ENCODE peak calls at places on chromosomes 3 and 15, in five cellular contexts. R, L, G, W and J are unnamed samples.

GRCh38 chr3:71425491-71426071 is 157.9 kb downstream of the FOXP1 start:
- DNase-seq in R (no peak), G (peak; percentile 50), L (no peak), W (no peak), J (no peak)

GRCh38 chr3:105827959-105828358 is 40.9 kb downstream of the CBLB start:
- DNase-seq in L (no peak), R (peak; percentile 40), W (no peak), G (peak; percentile 93), J (no peak)

GRCh38 chr3:129276385-129276784 is 2.3 kb upstream of the HMCES start:
- DNase-seq in W (peak; percentile 11), L (no peak), R (no peak), G (no peak), J (no peak)

GRCh38 chr3:177427096-177427495 is 229.8 kb upstream of the TBL1XR1 start:
- DNase-seq in W (no peak), L (peak; percentile 44), G (no peak), R (no peak), J (no peak)

GRCh38 chr15:90654233-90655124 is 62.7 kb upstream of the BLM start:
- DNase-seq in W (no peak), R (no peak), L (no peak), G (peak; percentile 41), J (no peak)

GRCh38 chr15:41554915-41555314 is 4.1 kb upstream of the TYRO3 start:
- DNase-seq in R (peak; percentile 12), L (no peak), W (no peak), G (no peak), J (no peak)

GRCh38 chr3:174937488-174937887 is 78.4 kb downstream of the NAALADL2 start:
- DNase-seq in L (no peak), W (no peak), R (no peak), G (peak; percentile 77), J (no peak)

GRCh38 chr3:141085331-141086047 is 34.3 kb downstream of the SPSB4 start:
- DNase-seq in W (no peak), G (no peak), L (no peak), R (peak; percentile 49), J (no peak)

GRCh38 chr3:23100106-23100505 is 103.0 kb upstream of the UBE2E2 start:
- DNase-seq in W (no peak), L (no peak), G (no peak), R (no peak), J (no peak)

GRCh38 chr15:57085267-57085666 is 166.8 kb downstream of the TCF12 start:
- DNase-seq in R (no peak), W (no peak), L (no peak), G (peak; percentile 9), J (no peak)

GRCh38 chr3:102165367-102165766 is 269.4 kb upstream of the ZPLD1 start:
- DNase-seq in R (no peak), W (no peak), G (peak; percentile 70), L (no peak), J (no peak)

GRCh38 chr3:102434715-102435114 is at the start of gene ZPLD1:
- DNase-seq in W (no peak), G (no peak), R (no peak), L (no peak), J (no peak)

GRCh38 chr3:128197855-128198254 is 44.6 kb downstream of the EEFSEC start:
- DNase-seq in W (no peak), R (no peak), L (no peak), G (no peak), J (no peak)

GRCh38 chr15:77709135-77709886 is 76.6 kb upstream of the LINGO1 start:
- DNase-seq in W (no peak), L (no peak), G (no peak), R (no peak), J (no peak)

GRCh38 chr3:194320744-194321243 is 30.3 kb downstream of the CPN2 start:
- DNase-seq in R (no peak), W (no peak), G (no peak), L (no peak), J (no peak)

GRCh38 chr3:176514297-176514696 is 683.0 kb downstream of the TBL1XR1 start:
- DNase-seq in L (peak; percentile 22), R (no peak), W (peak; percentile 50), G (peak; percentile 51), J (no peak)

GRCh38 chr15:101159936-101160770 is 91.7 kb downstream of the CHSY1 start:
- DNase-seq in W (no peak), R (no peak), G (no peak), L (no peak), J (no peak)

GRCh38 chr3:159032311-159032710 is 230.5 kb downstream of the MFSD1 start:
- DNase-seq in L (no peak), W (no peak), G (peak; percentile 86), R (no peak), J (no peak)

GRCh38 chr3:150825916-150826377 is 63.0 kb upstream of the SIAH2 start:
- DNase-seq in G (no peak), W (no peak), R (no peak), L (no peak), J (no peak)

GRCh38 chr15:92580933-92581445 is 74.6 kb downstream of the FAM174B start:
- DNase-seq in W (no peak), G (no peak), R (no peak), L (no peak), J (no peak)

GRCh38 chr3:150020527-150020926 is 49.8 kb upstream of the PFN2 start:
- DNase-seq in L (no peak), W (no peak), R (no peak), G (peak; percentile 88), J (no peak)

GRCh38 chr3:23923786-23924185 is 6.9 kb downstream of the RPL15 start:
- DNase-seq in R (no peak), L (no peak), G (no peak), W (peak; percentile 76), J (no peak)

GRCh38 chr15:101652783-101653430 is 726 bp upstream of the TM2D3 start:
- DNase-seq in L (no peak), R (peak; percentile 60), G (peak; percentile 18), W (no peak), J (no peak)

GRCh38 chr3:11602886-11603285 is 40.8 kb downstream of the VGLL4 start:
- DNase-seq in R (no peak), W (no peak), G (no peak), L (no peak), J (no peak)

GRCh38 chr3:192186508-192186907 is 540.8 kb downstream of the FGF12 start:
- DNase-seq in R (no peak), L (no peak), W (no peak), G (peak; percentile 27), J (no peak)